ENCODE peak calls at places on chromosomes 7 and 10, in six cellular contexts. Z is heart left ventricle, E is upper lobe of right lung, M is IMR-90, O is brain microvascular endothelial cell, J is lower lobe of right lung. V is an unnamed sample.

GRCh38 chr7:121039510-121039822 is 51.0 kb downstream of the CPED1 start:
- DNase-seq in O (no peak), M (no peak), E (no peak), Z (no peak), J (no peak), V (no peak)

GRCh38 chr7:52838981-52839411 is 196.4 kb upstream of the POM121L12 start:
- DNase-seq in J (no peak), O (no peak), M (no peak), Z (no peak), E (no peak), V (no peak)

GRCh38 chr7:74658171-74659004 is 870 bp downstream of the GTF2I start:
- DNase-seq in O (peak; percentile 86), E (peak; percentile 96), J (peak; percentile 94), Z (peak; percentile 96), M (peak; percentile 90), V (peak; percentile 95)

GRCh38 chr10:88110355-88110754 is 246.9 kb downstream of the PTEN start:
- DNase-seq in Z (no peak), M (peak; percentile 72), J (no peak), E (no peak), O (peak; percentile 74), V (no peak)

GRCh38 chr7:113015038-113015645 is 71.5 kb downstream of the GPR85 start:
- DNase-seq in E (no peak), M (peak; percentile 60), J (no peak), O (peak; percentile 29), Z (no peak), V (no peak)

GRCh38 chr10:132028706-132029105 is 37.0 kb upstream of the JAKMIP3 start:
- DNase-seq in O (no peak), E (no peak), Z (no peak), J (no peak), M (no peak), V (no peak)

GRCh38 chr10:62053860-62054259 is 152.4 kb downstream of the ARID5B start:
- DNase-seq in J (no peak), M (no peak), E (no peak), Z (no peak), O (no peak), V (no peak)

GRCh38 chr7:77894574-77895091 is 96.1 kb downstream of the PHTF2 start:
- DNase-seq in J (no peak), Z (no peak), E (no peak), M (no peak), O (no peak), V (no peak)

GRCh38 chr10:37474645-37475044 is 349.2 kb downstream of the ANKRD30A start:
- DNase-seq in E (no peak), J (no peak), O (no peak), Z (no peak), M (no peak), V (no peak)

GRCh38 chr10:98898987-98899386 is 336.7 kb downstream of the HPSE2 start:
- DNase-seq in O (no peak), M (no peak), E (no peak), Z (no peak), J (no peak), V (peak; percentile 9)

GRCh38 chr7:108291791-108292440 is 161.8 kb upstream of the LAMB4 start:
- DNase-seq in E (no peak), J (no peak), Z (no peak), O (no peak), M (no peak), V (no peak)

GRCh38 chr7:100353685-100354330 is 4.1 kb upstream of the PILRB start:
- DNase-seq in O (no peak), E (no peak), M (no peak), J (no peak), Z (no peak), V (no peak)

GRCh38 chr7:100348805-100349204 is 9.1 kb upstream of the PILRB start:
- DNase-seq in J (no peak), M (no peak), Z (no peak), E (no peak), O (no peak), V (no peak)

GRCh38 chr7:100352984-100353684 is 4.8 kb upstream of the PILRB start:
- DNase-seq in J (no peak), O (no peak), Z (no peak), E (no peak), M (no peak), V (no peak)

GRCh38 chr7:100349757-100350156 is 8.2 kb upstream of the PILRB start:
- DNase-seq in O (no peak), M (no peak), E (no peak), Z (no peak), J (no peak), V (no peak)

DNA sequence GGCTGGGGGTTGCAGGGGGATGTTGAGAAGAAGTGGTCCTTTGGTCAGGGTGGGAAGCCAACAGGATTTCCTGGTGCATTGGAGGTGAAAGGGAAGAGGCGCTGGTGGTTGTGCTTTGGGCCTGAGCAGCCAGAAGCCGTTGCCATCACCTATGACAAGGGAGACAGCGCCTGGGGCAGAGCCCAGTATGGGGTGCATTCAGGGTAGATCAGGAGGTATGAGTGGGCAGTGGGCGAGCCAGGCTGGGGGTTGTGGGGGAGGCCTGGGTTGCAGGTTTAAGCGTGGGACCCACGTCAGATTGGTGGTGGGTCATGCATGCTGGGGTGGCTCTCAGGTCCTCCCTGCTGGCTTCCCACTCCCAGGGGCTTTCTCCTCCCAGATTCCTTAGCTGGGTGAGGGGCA is 6.3 kb upstream of the PILRB start:
- DNase-seq in O (no peak), Z (no peak), M (no peak), J (no peak), E (no peak), V (no peak)
- H3K36me3 ChIP-seq in O (peaks cover 69% of the 10 kb centered on the region), Z (peaks cover 97% of the 10 kb centered on the region), M (peaks cover 74% of the 10 kb centered on the region), J (peaks cover 95% of the 10 kb centered on the region), E (peaks cover 90% of the 10 kb centered on the region), V (peaks cover 56% of the 10 kb centered on the region)

GRCh38 chr7:158759749-158760444 is 55.3 kb upstream of the NCAPG2 start:
- DNase-seq in E (no peak), O (no peak), Z (no peak), M (no peak), J (no peak), V (no peak)

GRCh38 chr7:158760936-158761335 is 56.3 kb upstream of the NCAPG2 start:
- DNase-seq in J (no peak), Z (no peak), O (no peak), M (no peak), E (no peak), V (no peak)

GRCh38 chr7:158761945-158762344 is 57.3 kb upstream of the NCAPG2 start:
- DNase-seq in J (no peak), M (no peak), Z (no peak), O (no peak), E (no peak), V (no peak)

GRCh38 chr7:158759245-158759614 is 54.6 kb upstream of the NCAPG2 start:
- DNase-seq in E (no peak), M (no peak), Z (no peak), J (no peak), O (no peak), V (no peak)

GRCh38 chr7:158760445-158760764 is 55.8 kb upstream of the NCAPG2 start:
- DNase-seq in Z (no peak), M (no peak), E (no peak), J (no peak), O (no peak), V (no peak)
- H3K36me3 ChIP-seq in Z (peaks cover 98% of the 10 kb centered on the region), M (peaks cover 47% of the 10 kb centered on the region), E (peaks cover 76% of the 10 kb centered on the region), J (peaks cover 94% of the 10 kb centered on the region), O (peaks cover 65% of the 10 kb centered on the region), V (peaks cover 17% of the 10 kb centered on the region)

GRCh38 chr10:21502371-21502765 is 23.1 kb downstream of the SKIDA1 start:
- DNase-seq in E (no peak), J (no peak), Z (no peak), O (no peak), M (no peak), V (no peak)
- H3K36me3 ChIP-seq in E (no peaks in the 10 kb centered on the region), J (no peaks in the 10 kb centered on the region), Z (no peaks in the 10 kb centered on the region), O (no peaks in the 10 kb centered on the region), M (no peaks in the 10 kb centered on the region), V (no peaks in the 10 kb centered on the region)

GRCh38 chr7:129719980-129720732 is 108.6 kb downstream of the NRF1 start:
- DNase-seq in J (no peak), Z (no peak), O (no peak), M (peak; percentile 31), E (no peak), V (no peak)
- H3K36me3 ChIP-seq in J (peaks cover 72% of the 10 kb centered on the region), Z (peaks cover 88% of the 10 kb centered on the region), O (peaks cover 5% of the 10 kb centered on the region), M (peaks cover 6% of the 10 kb centered on the region), E (peaks cover 70% of the 10 kb centered on the region), V (no peaks in the 10 kb centered on the region)

DNA sequence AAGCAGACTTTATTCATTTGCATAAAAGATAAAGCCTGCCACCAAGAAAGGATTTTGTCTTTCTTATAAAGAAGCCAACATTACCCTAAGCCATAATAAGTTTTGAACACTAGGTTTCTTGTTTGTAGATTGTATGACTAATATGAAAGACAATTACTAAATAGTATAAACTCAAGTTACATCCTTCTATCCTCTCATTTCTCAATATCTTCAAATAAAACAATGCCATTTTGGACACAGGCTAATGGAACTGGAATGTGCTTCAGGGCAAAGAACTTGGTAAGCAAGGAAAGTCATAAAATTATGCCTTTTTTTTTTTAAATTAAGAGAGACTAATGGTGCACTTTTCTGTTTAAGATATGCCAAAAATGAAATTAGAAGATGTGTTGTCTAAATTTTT is 137.7 kb downstream of the DKK1 start:
- DNase-seq in J (no peak), M (peak; percentile 76), E (no peak), O (no peak), Z (no peak), V (no peak)
- H3K36me3 ChIP-seq in J (no peaks in the 10 kb centered on the region), M (no peaks in the 10 kb centered on the region), E (no peaks in the 10 kb centered on the region), O (no peaks in the 10 kb centered on the region), Z (no peaks in the 10 kb centered on the region), V (no peaks in the 10 kb centered on the region)

GRCh38 chr7:151078233-151079040 is 2.2 kb downstream of the FASTK start:
- DNase-seq in M (no peak), J (no peak), O (no peak), Z (no peak), E (peak; percentile 60), V (peak; percentile 75)
- H3K36me3 ChIP-seq in M (peaks cover 44% of the 10 kb centered on the region), J (peaks cover 44% of the 10 kb centered on the region), O (peaks cover 26% of the 10 kb centered on the region), Z (peaks cover 33% of the 10 kb centered on the region), E (peaks cover 31% of the 10 kb centered on the region), V (no peaks in the 10 kb centered on the region)